ENCODE peak calls at places on chromosomes 16 and 17, in ten cellular contexts. One of them, this sample, is unnamed.

GRCh38 chr17:16304832-16305231 is 48.4 kb downstream of the CENPV start:
- DNase-seq in body of pancreas: no peak
- DNase-seq in mammary epithelial cell: no peak
- DNase-seq in pancreas: no peak
- DNase-seq in IMR-90: peak; percentile 56
- DNase-seq in right atrium auricular region: no peak
- DNase-seq in uterus: no peak
- DNase-seq in cardiac muscle cell: peak; percentile 52
- DNase-seq in A549: peak; percentile 78
- DNase-seq in OCI-LY7: peak; percentile 57
- DNase-seq in this sample: peak; percentile 48

GRCh38 chr17:67931227-67931626 is 65.0 kb downstream of the C17orf58 start:
- DNase-seq in body of pancreas: no peak
- DNase-seq in mammary epithelial cell: no peak
- DNase-seq in pancreas: no peak
- DNase-seq in IMR-90: no peak
- DNase-seq in right atrium auricular region: no peak
- DNase-seq in uterus: no peak
- DNase-seq in cardiac muscle cell: peak; percentile 14
- DNase-seq in A549: no peak
- DNase-seq in OCI-LY7: no peak
- DNase-seq in this sample: no peak

GRCh38 chr17:17043668-17044226 is 1.5 kb downstream of the MPRIP start:
- DNase-seq in body of pancreas: no peak
- DNase-seq in mammary epithelial cell: no peak
- DNase-seq in pancreas: no peak
- DNase-seq in IMR-90: peak; percentile 13
- DNase-seq in right atrium auricular region: no peak
- DNase-seq in uterus: peak; percentile 12
- DNase-seq in cardiac muscle cell: no peak
- DNase-seq in A549: peak; percentile 43
- DNase-seq in OCI-LY7: no peak
- DNase-seq in this sample: peak; percentile 35

GRCh38 chr17:76076765-76077581 is 2.0 kb upstream of the ZACN start:
- DNase-seq in body of pancreas: no peak
- DNase-seq in mammary epithelial cell: peak; percentile 40
- DNase-seq in pancreas: no peak
- DNase-seq in IMR-90: peak; percentile 41
- DNase-seq in right atrium auricular region: no peak
- DNase-seq in uterus: no peak
- DNase-seq in cardiac muscle cell: no peak
- DNase-seq in A549: no peak
- DNase-seq in OCI-LY7: no peak
- DNase-seq in this sample: no peak

GRCh38 chr17:66675991-66676371 is 158.9 kb upstream of the CACNG5 start:
- DNase-seq in body of pancreas: no peak
- DNase-seq in mammary epithelial cell: no peak
- DNase-seq in pancreas: no peak
- DNase-seq in IMR-90: no peak
- DNase-seq in right atrium auricular region: no peak
- DNase-seq in uterus: peak; percentile 61
- DNase-seq in cardiac muscle cell: no peak
- DNase-seq in A549: no peak
- DNase-seq in OCI-LY7: no peak
- DNase-seq in this sample: no peak

GRCh38 chr17:44906010-44906646 is 6.9 kb upstream of the EFTUD2 start:
- DNase-seq in body of pancreas: no peak
- DNase-seq in mammary epithelial cell: peak; percentile 69
- DNase-seq in pancreas: no peak
- DNase-seq in IMR-90: peak; percentile 96
- DNase-seq in right atrium auricular region: no peak
- DNase-seq in uterus: no peak
- DNase-seq in cardiac muscle cell: peak; percentile 89
- DNase-seq in A549: peak; percentile 89
- DNase-seq in OCI-LY7: no peak
- DNase-seq in this sample: no peak

GRCh38 chr17:46143827-46144236 is 49.4 kb downstream of the KANSL1 start:
- DNase-seq in body of pancreas: no peak
- DNase-seq in mammary epithelial cell: peak; percentile 16
- DNase-seq in pancreas: no peak
- DNase-seq in IMR-90: no peak
- DNase-seq in right atrium auricular region: no peak
- DNase-seq in uterus: no peak
- DNase-seq in cardiac muscle cell: no peak
- DNase-seq in A549: no peak
- DNase-seq in OCI-LY7: no peak
- DNase-seq in this sample: no peak

GRCh38 chr17:77666881-77667395 is 291.6 kb upstream of the TNRC6C start:
- DNase-seq in body of pancreas: no peak
- DNase-seq in mammary epithelial cell: no peak
- DNase-seq in pancreas: no peak
- DNase-seq in IMR-90: no peak
- DNase-seq in right atrium auricular region: no peak
- DNase-seq in uterus: no peak
- DNase-seq in cardiac muscle cell: no peak
- DNase-seq in A549: no peak
- DNase-seq in OCI-LY7: peak; percentile 87
- DNase-seq in this sample: peak; percentile 28

GRCh38 chr17:81243333-81243664 is 4.2 kb downstream of the NDUFAF8 start:
- DNase-seq in body of pancreas: no peak
- DNase-seq in mammary epithelial cell: no peak
- DNase-seq in pancreas: no peak
- DNase-seq in IMR-90: no peak
- DNase-seq in right atrium auricular region: no peak
- DNase-seq in uterus: no peak
- DNase-seq in cardiac muscle cell: no peak
- DNase-seq in A549: no peak
- DNase-seq in OCI-LY7: no peak
- DNase-seq in this sample: no peak

GRCh38 chr17:81242421-81243332 is 3.6 kb downstream of the NDUFAF8 start:
- DNase-seq in body of pancreas: no peak
- DNase-seq in mammary epithelial cell: no peak
- DNase-seq in pancreas: no peak
- DNase-seq in IMR-90: no peak
- DNase-seq in right atrium auricular region: no peak
- DNase-seq in uterus: no peak
- DNase-seq in cardiac muscle cell: no peak
- DNase-seq in A549: no peak
- DNase-seq in OCI-LY7: peak; percentile 10
- DNase-seq in this sample: no peak

GRCh38 chr17:81239714-81240555 is 817 bp downstream of the NDUFAF8 start:
- DNase-seq in body of pancreas: no peak
- DNase-seq in mammary epithelial cell: peak; percentile 64
- DNase-seq in pancreas: no peak
- DNase-seq in IMR-90: peak; percentile 6
- DNase-seq in right atrium auricular region: no peak
- DNase-seq in uterus: no peak
- DNase-seq in cardiac muscle cell: no peak
- DNase-seq in A549: peak; percentile 54
- DNase-seq in OCI-LY7: peak; percentile 76
- DNase-seq in this sample: no peak

GRCh38 chr17:81241203-81241602 is 2.1 kb downstream of the NDUFAF8 start:
- DNase-seq in body of pancreas: no peak
- DNase-seq in mammary epithelial cell: no peak
- DNase-seq in pancreas: no peak
- DNase-seq in IMR-90: no peak
- DNase-seq in right atrium auricular region: no peak
- DNase-seq in uterus: no peak
- DNase-seq in cardiac muscle cell: no peak
- DNase-seq in A549: no peak
- DNase-seq in OCI-LY7: no peak
- DNase-seq in this sample: no peak

DNA sequence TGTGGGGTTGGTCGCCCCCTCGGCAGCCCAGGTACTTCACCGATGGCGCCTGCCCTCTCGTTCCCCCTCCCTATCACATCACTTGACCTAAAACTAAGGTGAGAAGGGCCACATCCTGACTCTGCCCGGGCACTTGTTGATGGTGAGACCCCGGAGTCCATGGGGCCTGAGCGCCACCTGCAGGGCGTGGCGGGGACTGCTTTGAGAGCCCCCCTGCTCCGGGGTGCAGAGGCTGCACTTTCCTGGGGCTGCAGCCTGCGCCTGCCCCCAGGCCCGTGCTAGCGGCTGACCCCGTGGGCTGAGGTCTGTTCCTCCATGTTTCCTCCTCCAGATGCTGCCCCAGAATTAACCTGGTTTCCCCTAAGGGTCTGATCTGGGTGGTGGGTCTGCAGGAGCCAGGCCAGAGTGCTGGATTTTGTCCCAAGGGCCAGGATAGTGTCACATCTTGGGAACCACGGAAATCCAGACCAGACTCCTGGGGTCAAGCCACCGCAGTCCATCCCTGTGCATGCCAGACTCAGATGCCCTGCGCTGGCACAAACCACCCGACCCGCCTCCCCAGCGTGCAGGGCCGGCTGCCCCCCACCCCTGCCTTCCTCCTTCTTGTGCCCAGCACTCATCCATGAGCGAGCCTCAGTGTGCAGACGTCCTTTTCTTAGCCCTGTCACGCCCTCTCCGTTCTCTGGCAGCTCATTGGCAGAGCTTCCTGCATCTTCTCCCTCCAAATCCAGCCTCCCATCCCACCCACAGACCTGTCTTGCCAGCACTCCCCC is 2.7 kb downstream of the NDUFAF8 start:
- DNase-seq in body of pancreas: peak; percentile 55
- DNase-seq in mammary epithelial cell: no peak
- DNase-seq in pancreas: no peak
- DNase-seq in IMR-90: peak; percentile 13
- DNase-seq in right atrium auricular region: no peak
- DNase-seq in uterus: peak; percentile 48
- DNase-seq in cardiac muscle cell: peak; percentile 48
- DNase-seq in A549: peak; percentile 63
- DNase-seq in OCI-LY7: peak; percentile 89
- DNase-seq in this sample: no peak
- H3K4me1 ChIP-seq in body of pancreas: peaks cover 30% of the 10 kb centered on the region
- H3K4me1 ChIP-seq in mammary epithelial cell: peaks cover 19% of the 10 kb centered on the region
- H3K4me1 ChIP-seq in pancreas: peaks cover 7% of the 10 kb centered on the region
- H3K4me1 ChIP-seq in IMR-90: peaks cover 17% of the 10 kb centered on the region
- H3K4me1 ChIP-seq in right atrium auricular region: no peaks in the 10 kb centered on the region
- H3K4me1 ChIP-seq in uterus: peaks cover 6% of the 10 kb centered on the region
- H3K4me1 ChIP-seq in cardiac muscle cell: peaks cover 8% of the 10 kb centered on the region
- H3K4me1 ChIP-seq in A549: peaks cover 19% of the 10 kb centered on the region
- H3K4me1 ChIP-seq in OCI-LY7: peaks cover 49% of the 10 kb centered on the region
- H3K4me1 ChIP-seq in this sample: peaks cover 2% of the 10 kb centered on the region

GRCh38 chr16:65728652-65729051 is 606.8 kb upstream of the CDH11 start:
- DNase-seq in body of pancreas: no peak
- DNase-seq in mammary epithelial cell: no peak
- DNase-seq in pancreas: no peak
- DNase-seq in IMR-90: no peak
- DNase-seq in right atrium auricular region: no peak
- DNase-seq in uterus: no peak
- DNase-seq in cardiac muscle cell: no peak
- DNase-seq in A549: no peak
- DNase-seq in OCI-LY7: no peak
- DNase-seq in this sample: no peak

GRCh38 chr16:65733706-65734105 is 611.8 kb upstream of the CDH11 start:
- DNase-seq in body of pancreas: no peak
- DNase-seq in mammary epithelial cell: no peak
- DNase-seq in pancreas: no peak
- DNase-seq in IMR-90: no peak
- DNase-seq in right atrium auricular region: no peak
- DNase-seq in uterus: no peak
- DNase-seq in cardiac muscle cell: no peak
- DNase-seq in A549: no peak
- DNase-seq in OCI-LY7: no peak
- DNase-seq in this sample: no peak

GRCh38 chr16:65727534-65728137 is 605.8 kb upstream of the CDH11 start:
- DNase-seq in body of pancreas: no peak
- DNase-seq in mammary epithelial cell: no peak
- DNase-seq in pancreas: no peak
- DNase-seq in IMR-90: no peak
- DNase-seq in right atrium auricular region: no peak
- DNase-seq in uterus: no peak
- DNase-seq in cardiac muscle cell: no peak
- DNase-seq in A549: no peak
- DNase-seq in OCI-LY7: no peak
- DNase-seq in this sample: no peak

GRCh38 chr16:65728172-65728571 is 606.3 kb upstream of the CDH11 start:
- DNase-seq in body of pancreas: no peak
- DNase-seq in mammary epithelial cell: peak; percentile 5
- DNase-seq in pancreas: no peak
- DNase-seq in IMR-90: no peak
- DNase-seq in right atrium auricular region: no peak
- DNase-seq in uterus: no peak
- DNase-seq in cardiac muscle cell: peak; percentile 26
- DNase-seq in A549: no peak
- DNase-seq in OCI-LY7: no peak
- DNase-seq in this sample: no peak

GRCh38 chr16:65731840-65732239 is 610.0 kb upstream of the CDH11 start:
- DNase-seq in body of pancreas: no peak
- DNase-seq in mammary epithelial cell: peak; percentile 70
- DNase-seq in pancreas: no peak
- DNase-seq in IMR-90: peak; percentile 3
- DNase-seq in right atrium auricular region: no peak
- DNase-seq in uterus: no peak
- DNase-seq in cardiac muscle cell: no peak
- DNase-seq in A549: no peak
- DNase-seq in OCI-LY7: no peak
- DNase-seq in this sample: no peak
- H3K27ac ChIP-seq in body of pancreas: no peak overlapping the region
- H3K27ac ChIP-seq in mammary epithelial cell: no peak overlapping the region
- H3K27ac ChIP-seq in pancreas: no peak overlapping the region
- H3K27ac ChIP-seq in IMR-90: no peak overlapping the region
- H3K27ac ChIP-seq in right atrium auricular region: no peak overlapping the region
- H3K27ac ChIP-seq in uterus: no peak overlapping the region
- H3K27ac ChIP-seq in cardiac muscle cell: no peak overlapping the region
- H3K27ac ChIP-seq in A549: no peak overlapping the region
- H3K27ac ChIP-seq in OCI-LY7: no peak overlapping the region
- H3K27ac ChIP-seq in this sample: no peak overlapping the region

GRCh38 chr17:80264793-80265075 is 4.1 kb downstream of the RNF213 start:
- DNase-seq in body of pancreas: no peak
- DNase-seq in mammary epithelial cell: no peak
- DNase-seq in pancreas: no peak
- DNase-seq in IMR-90: no peak
- DNase-seq in right atrium auricular region: no peak
- DNase-seq in uterus: no peak
- DNase-seq in cardiac muscle cell: no peak
- DNase-seq in A549: no peak
- DNase-seq in OCI-LY7: no peak
- DNase-seq in this sample: no peak

GRCh38 chr17:80262775-80263244 is 2.2 kb downstream of the RNF213 start:
- DNase-seq in body of pancreas: no peak
- DNase-seq in mammary epithelial cell: no peak
- DNase-seq in pancreas: no peak
- DNase-seq in IMR-90: no peak
- DNase-seq in right atrium auricular region: no peak
- DNase-seq in uterus: no peak
- DNase-seq in cardiac muscle cell: no peak
- DNase-seq in A549: no peak
- DNase-seq in OCI-LY7: no peak
- DNase-seq in this sample: no peak

GRCh38 chr17:80264048-80264792 is 3.6 kb downstream of the RNF213 start:
- DNase-seq in body of pancreas: no peak
- DNase-seq in mammary epithelial cell: no peak
- DNase-seq in pancreas: no peak
- DNase-seq in IMR-90: no peak
- DNase-seq in right atrium auricular region: no peak
- DNase-seq in uterus: no peak
- DNase-seq in cardiac muscle cell: no peak
- DNase-seq in A549: no peak
- DNase-seq in OCI-LY7: peak; percentile 36
- DNase-seq in this sample: peak; percentile 37

GRCh38 chr17:80262291-80262690 is 1.6 kb downstream of the RNF213 start:
- DNase-seq in body of pancreas: no peak
- DNase-seq in mammary epithelial cell: no peak
- DNase-seq in pancreas: no peak
- DNase-seq in IMR-90: no peak
- DNase-seq in right atrium auricular region: no peak
- DNase-seq in uterus: no peak
- DNase-seq in cardiac muscle cell: no peak
- DNase-seq in A549: no peak
- DNase-seq in OCI-LY7: peak; percentile 24
- DNase-seq in this sample: no peak

DNA sequence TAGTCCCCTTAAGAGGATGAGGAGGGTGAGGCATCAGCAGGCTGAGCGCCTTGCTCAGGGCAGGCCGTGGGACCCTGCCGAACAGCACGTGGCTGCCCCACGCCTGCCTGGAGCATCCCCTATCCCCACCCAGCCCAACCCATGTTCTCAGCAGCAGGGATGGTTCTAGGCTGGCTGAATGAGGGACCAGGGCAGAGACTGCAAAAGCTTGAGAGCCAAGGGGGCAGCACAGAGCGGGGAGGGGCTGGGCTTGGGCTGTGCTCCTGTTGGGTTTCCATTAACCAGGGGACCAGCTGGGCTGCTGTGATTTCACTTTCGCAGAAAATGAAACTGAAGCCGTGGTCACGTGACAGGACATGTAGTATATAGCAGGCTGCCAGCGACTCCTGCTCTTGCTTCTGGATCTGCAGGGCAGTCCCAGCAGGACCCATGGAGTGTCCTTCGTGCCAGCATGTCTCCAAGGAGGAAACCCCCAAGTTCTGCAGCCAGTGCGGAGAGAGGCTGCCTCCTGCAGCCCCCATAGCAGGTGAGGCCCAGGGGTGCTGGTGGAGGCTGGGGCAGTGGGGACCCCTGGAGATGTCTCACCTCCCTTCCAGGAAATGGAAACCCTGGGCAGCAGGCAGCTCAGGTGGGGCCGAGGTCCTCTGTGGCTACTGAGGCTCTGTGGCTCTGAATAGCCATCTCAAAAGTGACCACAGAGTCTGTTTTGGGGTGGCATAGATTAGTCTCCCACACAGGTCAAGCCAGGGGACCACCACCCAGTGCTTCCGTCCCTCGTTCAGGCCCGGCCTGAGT is 2.8 kb downstream of the RNF213 start:
- DNase-seq in body of pancreas: peak; percentile 79
- DNase-seq in mammary epithelial cell: peak; percentile 77
- DNase-seq in pancreas: peak; percentile 87
- DNase-seq in IMR-90: peak; percentile 89
- DNase-seq in right atrium auricular region: peak; percentile 94
- DNase-seq in uterus: peak; percentile 82
- DNase-seq in cardiac muscle cell: peak; percentile 82
- DNase-seq in A549: peak; percentile 75
- DNase-seq in OCI-LY7: peak; percentile 97
- DNase-seq in this sample: peak; percentile 97
- H3K4me3 ChIP-seq in body of pancreas: peak overlapping the region; percentile 9
- H3K4me3 ChIP-seq in mammary epithelial cell: no peak overlapping the region
- H3K4me3 ChIP-seq in pancreas: peak overlapping the region; percentile 8
- H3K4me3 ChIP-seq in IMR-90: peak overlapping the region; percentile 1
- H3K4me3 ChIP-seq in right atrium auricular region: peak overlapping the region; percentile 29
- H3K4me3 ChIP-seq in uterus: peak overlapping the region; percentile 36
- H3K4me3 ChIP-seq in cardiac muscle cell: no peak overlapping the region
- H3K4me3 ChIP-seq in A549: peak overlapping the region; percentile 94
- H3K4me3 ChIP-seq in OCI-LY7: peak overlapping the region; percentile 53
- H3K4me3 ChIP-seq in this sample: peak overlapping the region; percentile 71

DNA sequence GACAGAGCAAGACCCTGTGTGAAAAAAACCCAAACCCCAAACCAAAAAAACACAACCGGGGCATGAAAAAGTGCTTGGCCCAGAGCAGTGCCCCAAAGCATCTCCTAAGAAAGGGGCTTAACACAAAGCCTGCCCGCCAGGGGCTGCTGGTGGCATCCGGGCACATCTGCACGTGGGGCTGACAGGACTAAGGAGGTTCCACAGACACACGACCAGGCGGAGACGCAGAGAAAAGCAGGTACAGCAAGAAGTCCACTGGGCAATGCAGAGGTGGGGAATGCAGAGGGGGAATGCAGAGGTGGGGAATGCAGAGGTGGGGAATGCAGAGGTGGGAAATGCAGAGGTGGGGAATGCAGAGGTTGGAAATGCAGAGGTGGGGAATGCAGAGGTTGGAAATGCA is 109.2 kb downstream of the ZNF778 start:
- DNase-seq in body of pancreas: no peak
- DNase-seq in mammary epithelial cell: no peak
- DNase-seq in pancreas: no peak
- DNase-seq in IMR-90: no peak
- DNase-seq in right atrium auricular region: no peak
- DNase-seq in uterus: no peak
- DNase-seq in cardiac muscle cell: no peak
- DNase-seq in A549: no peak
- DNase-seq in OCI-LY7: no peak
- DNase-seq in this sample: no peak
- H3K4me1 ChIP-seq in body of pancreas: peaks cover 47% of the 10 kb centered on the region
- H3K4me1 ChIP-seq in mammary epithelial cell: peaks cover 66% of the 10 kb centered on the region
- H3K4me1 ChIP-seq in pancreas: peaks cover 22% of the 10 kb centered on the region
- H3K4me1 ChIP-seq in IMR-90: peaks cover 40% of the 10 kb centered on the region
- H3K4me1 ChIP-seq in right atrium auricular region: no peaks in the 10 kb centered on the region
- H3K4me1 ChIP-seq in uterus: peaks cover 18% of the 10 kb centered on the region
- H3K4me1 ChIP-seq in cardiac muscle cell: peaks cover 47% of the 10 kb centered on the region
- H3K4me1 ChIP-seq in A549: peaks cover 98% of the 10 kb centered on the region
- H3K4me1 ChIP-seq in OCI-LY7: peaks cover 37% of the 10 kb centered on the region
- H3K4me1 ChIP-seq in this sample: peaks cover 13% of the 10 kb centered on the region

This sample was measured in small intestine.